ENCODE peak calls at places on chromosomes 4 and X, in four cellular contexts. C is left ventricle myocardium inferior, Q is Panc1, L is heart left ventricle. F is an unnamed sample.

GRCh38 chrX:22340022-22340616 is 67.4 kb downstream of the CBLL2 start:
- DNase-seq in C (no peak), Q (no peak), L (no peak), F (no peak)

GRCh38 chr4:130043796-130044195 is 947.8 kb downstream of the C4orf33 start:
- DNase-seq in L (no peak), C (no peak), Q (no peak), F (no peak)

GRCh38 chr4:156829194-156829593 is 142.4 kb downstream of the PDGFC start:
- DNase-seq in Q (no peak), L (no peak), C (no peak), F (no peak)

GRCh38 chr4:1218892-1219552 is 29.9 kb downstream of the CTBP1 start:
- DNase-seq in L (no peak), C (no peak), Q (no peak), F (no peak)

GRCh38 chr4:23384741-23385140 is 505.1 kb downstream of the PPARGC1A start:
- DNase-seq in Q (no peak), C (no peak), L (no peak), F (no peak)

GRCh38 chrX:54807524-54808108 is at the start of gene MAGED2:
- DNase-seq in L (peak), Q (no peak), C (peak), F (no peak)

GRCh38 chr4:41728571-41728908 is 20.0 kb downstream of the PHOX2B start:
- DNase-seq in Q (no peak), L (no peak), C (no peak), F (no peak)

GRCh38 chrX:106927023-106927422 is 6.8 kb downstream of the CLDN2 start:
- DNase-seq in L (no peak), Q (no peak), C (no peak), F (no peak)

GRCh38 chrX:104565791-104566687 is at the start of gene IL1RAPL2:
- DNase-seq in L (peak), C (no peak), Q (no peak), F (no peak)

GRCh38 chr4:180675368-180675675 is 1567.9 kb upstream of the TENM3 start:
- DNase-seq in L (no peak), C (no peak), Q (no peak), F (no peak)

GRCh38 chr4:164847016-164847415 is 30.0 kb upstream of the APELA start:
- DNase-seq in Q (no peak), L (no peak), C (no peak), F (no peak)

GRCh38 chr4:140567722-140568121 is 1.0 kb downstream of the UCP1 start:
- DNase-seq in C (no peak), Q (no peak), L (no peak), F (no peak)

GRCh38 chrX:151085207-151085606 is 91.2 kb upstream of the GPR50 start:
- DNase-seq in L (no peak), C (no peak), Q (no peak), F (no peak)

GRCh38 chr4:82799006-82799881 is 648 bp upstream of the SCD5 start:
- DNase-seq in C (no peak), Q (no peak), L (no peak), F (no peak)

GRCh38 chr4:84503495-84504437 is 4.7 kb upstream of the NKX6-1 start:
- DNase-seq in L (no peak), Q (peak), C (no peak), F (peak)

GRCh38 chr4:148795156-148795864 is 353.1 kb upstream of the NR3C2 start:
- DNase-seq in L (peak), Q (no peak), C (peak), F (no peak)

GRCh38 chr4:95267081-95267480 is 281.7 kb downstream of the UNC5C start:
- DNase-seq in L (no peak), Q (no peak), C (no peak), F (no peak)

GRCh38 chrX:17521871-17522693 is 147.1 kb downstream of the NHS start:
- DNase-seq in Q (no peak), L (no peak), C (peak), F (no peak)

GRCh38 chr4:168480991-168481588 is 798 bp upstream of the DDX60L start:
- DNase-seq in C (no peak), Q (peak), L (no peak), F (peak)

GRCh38 chr4:174190832-174191500 is 92.5 kb downstream of the FBXO8 start:
- DNase-seq in Q (no peak), L (no peak), C (no peak), F (no peak)

GRCh38 chr4:109127866-109128265 is 174.6 kb downstream of the COL25A1 start:
- DNase-seq in C (no peak), L (no peak), Q (no peak), F (no peak)

GRCh38 chr4:39422247-39422646 is 15.5 kb downstream of the KLB start:
- DNase-seq in L (no peak), C (no peak), Q (no peak), F (no peak)

GRCh38 chr4:121913667-121914066 is 38.2 kb downstream of the TRPC3 start:
- DNase-seq in C (no peak), L (no peak), Q (no peak), F (no peak)

GRCh38 chrX:85963736-85964135 is 83.6 kb downstream of the CHM start:
- DNase-seq in Q (peak), C (no peak), L (no peak), F (peak)

GRCh38 chr4:24794111-24794860 is 1.1 kb upstream of the SOD3 start:
- DNase-seq in C (no peak), L (peak), Q (no peak), F (no peak)
- H3K4me3 ChIP-seq in C (peak), L (no peak), Q (no peak), F (no peak)

GRCh38 chrX:2427737-2428136 is 73.0 kb downstream of the DHRSX start:
- DNase-seq in Q (no peak), C (no peak), L (no peak), F (no peak)

GRCh38 chrX:2432298-2432863 is 68.4 kb downstream of the DHRSX start:
- DNase-seq in C (no peak), Q (no peak), L (no peak), F (no peak)

GRCh38 chrX:2427147-2427546 is 73.6 kb downstream of the DHRSX start:
- DNase-seq in Q (no peak), L (no peak), C (no peak), F (no peak)

GRCh38 chrX:2434270-2434669 is 66.5 kb downstream of the DHRSX start:
- DNase-seq in L (no peak), Q (no peak), C (no peak), F (no peak)

GRCh38 chrX:2430265-2430825 is 70.4 kb downstream of the DHRSX start:
- DNase-seq in Q (no peak), L (no peak), C (no peak), F (no peak)
- H3K4me3 ChIP-seq in Q (no peak), L (no peak), C (no peak), F (no peak)

GRCh38 chrX:13778916-13779315 is 38.0 kb downstream of the GPM6B start:
- DNase-seq in Q (no peak), C (no peak), L (no peak), F (no peak)
- H3K4me3 ChIP-seq in Q (no peak), C (no peak), L (no peak), F (no peak)

DNA sequence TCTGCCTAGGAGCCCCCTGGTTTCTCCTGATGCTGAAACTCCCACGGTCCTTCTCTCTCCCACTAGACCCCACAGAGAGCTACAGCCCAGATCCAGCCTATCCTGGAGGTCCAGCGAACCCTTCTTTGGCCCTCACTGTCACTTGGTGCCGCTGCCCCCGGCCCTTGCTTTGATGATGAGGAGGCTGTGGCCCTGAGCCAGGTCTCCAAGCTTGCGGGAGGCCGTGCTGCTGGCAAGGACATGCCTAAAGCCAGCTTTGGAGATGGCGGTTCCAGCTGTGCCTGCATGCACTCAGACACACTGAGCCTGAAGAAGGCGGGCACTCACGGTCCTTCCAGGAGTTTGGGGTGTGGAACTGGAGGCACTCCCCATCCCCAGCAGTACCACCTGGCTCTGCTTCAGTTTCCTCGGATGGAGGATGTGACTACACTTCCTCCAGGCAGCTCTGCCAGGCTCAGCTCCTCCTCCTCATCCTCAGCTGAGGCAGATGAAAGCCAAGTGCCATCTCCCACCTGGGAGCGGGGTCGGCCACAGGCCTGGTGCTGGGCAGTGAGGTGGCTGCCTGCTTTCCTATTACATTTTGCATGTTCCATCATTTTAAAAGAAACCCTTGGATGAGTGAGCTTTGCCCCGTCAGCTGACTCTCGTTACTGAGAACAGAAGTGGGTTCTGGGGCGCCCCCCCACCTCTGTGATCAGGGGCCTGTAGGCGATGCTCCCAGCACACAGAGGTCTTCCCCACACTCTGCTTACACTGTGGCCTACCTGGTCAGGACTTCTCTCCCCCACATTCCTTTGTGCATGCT is 9.0 kb downstream of the TNIP2 start:
- DNase-seq in L (peak), Q (no peak), C (no peak), F (no peak)
- H3K4me3 ChIP-seq in L (no peak), Q (no peak), C (no peak), F (no peak)

GRCh38 chr4:152961041-152961751 is 25.1 kb downstream of the FHDC1 start:
- DNase-seq in Q (no peak), C (no peak), L (no peak), F (no peak)
- H3K4me3 ChIP-seq in Q (no peak), C (no peak), L (no peak), F (no peak)

DNA sequence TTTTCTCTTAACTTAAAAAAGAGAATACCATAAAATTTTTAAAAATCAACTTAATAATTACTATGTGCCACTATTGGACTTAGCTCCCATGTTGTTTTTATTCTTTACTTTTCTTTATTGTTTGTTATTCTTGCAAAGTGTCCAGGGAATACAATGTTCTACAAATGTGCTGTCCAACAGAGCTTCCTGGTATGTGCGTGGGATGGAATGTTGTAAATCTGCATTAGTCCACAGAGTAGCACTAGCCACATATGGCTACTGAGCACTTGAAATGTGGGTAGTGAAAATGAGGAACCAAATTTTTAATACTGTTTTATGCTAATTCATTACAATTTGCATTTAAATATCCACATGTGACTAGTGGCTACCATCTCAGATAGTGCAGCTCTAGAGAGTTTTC is 14.3 kb upstream of the CORIN start:
- DNase-seq in Q (no peak), C (no peak), L (no peak), F (peak)
- H3K4me3 ChIP-seq in Q (no peak), C (no peak), L (no peak), F (no peak)

GRCh38 chr4:128648021-128648420 is 161.5 kb upstream of the JADE1 start:
- DNase-seq in Q (no peak), C (no peak), L (no peak), F (no peak)
- H3K4me3 ChIP-seq in Q (no peak), C (no peak), L (no peak), F (no peak)

F was measured in skeletal muscle cell.